ENCODE peak calls at places on chromosomes 4 and X, in ten cellular contexts. P, L, M, H, A, C, F, D, G and S are unnamed samples.
A peak's percentile ranks its signal among the peaks of the same experiment; 100 is the strongest.

GRCh38 chrX:1903380-1903935 is 288.6 kb downstream of the ASMT start:
- DNase-seq in P (no peak), L (no peak), M (no peak), H (no peak), A (no peak), C (no peak), F (no peak), D (no peak), G (no peak), S (no peak)

GRCh38 chrX:119482041-119482440 is 13.8 kb downstream of the SLC25A5 start:
- DNase-seq in P (no peak), L (no peak), M (no peak), H (no peak), A (no peak), C (no peak), F (no peak), D (no peak), G (no peak), S (no peak)

GRCh38 chr4:78876568-78877320 is 62.5 kb downstream of the PAQR3 start:
- DNase-seq in P (no peak), L (no peak), M (no peak), H (no peak), A (peak; percentile 2), C (peak; percentile 48), F (no peak), D (no peak), G (no peak), S (no peak)

GRCh38 chr4:125235971-125236370 is 78.8 kb upstream of the FAT4 start:
- DNase-seq in P (no peak), L (no peak), M (no peak), H (no peak), A (no peak), C (no peak), F (no peak), D (no peak), G (no peak), S (no peak)

GRCh38 chrX:15816886-15817285 is 26.6 kb downstream of the ZRSR2 start:
- DNase-seq in P (no peak), L (no peak), M (no peak), H (no peak), A (no peak), C (peak; percentile 44), F (no peak), D (no peak), G (no peak), S (no peak)

GRCh38 chrX:5829060-5829459 is 399.6 kb downstream of the NLGN4X start:
- DNase-seq in P (no peak), L (no peak), M (no peak), H (no peak), A (no peak), C (no peak), F (no peak), D (no peak), G (no peak), S (no peak)

GRCh38 chrX:43448688-43449087 is 207.4 kb upstream of the MAOA start:
- DNase-seq in P (no peak), L (no peak), M (no peak), H (no peak), A (no peak), C (no peak), F (no peak), D (no peak), G (no peak), S (no peak)

GRCh38 chr4:40316782-40317635 is 18.1 kb upstream of the CHRNA9 start:
- DNase-seq in P (no peak), L (peak; percentile 46), M (peak; percentile 76), H (peak; percentile 28), A (peak; percentile 69), C (peak; percentile 79), F (peak; percentile 82), D (peak; percentile 34), G (peak; percentile 39), S (no peak)

GRCh38 chr4:1049591-1049905 is 38.1 kb downstream of the FGFRL1 start:
- DNase-seq in P (no peak), L (peak; percentile 34), M (no peak), H (no peak), A (no peak), C (no peak), F (peak; percentile 49), D (no peak), G (no peak), S (peak; percentile 44)

GRCh38 chrX:35726176-35726575 is 72.0 kb upstream of the MAGEB16 start:
- DNase-seq in P (no peak), L (no peak), M (no peak), H (no peak), A (no peak), C (no peak), F (no peak), D (no peak), G (no peak), S (no peak)

GRCh38 chr4:80367737-80368136 is 32.2 kb downstream of the CFAP299 start:
- DNase-seq in P (no peak), L (no peak), M (no peak), H (no peak), A (no peak), C (no peak), F (no peak), D (no peak), G (no peak), S (no peak)

GRCh38 chr4:23476514-23477090 is 413.2 kb downstream of the PPARGC1A start:
- DNase-seq in P (no peak), L (no peak), M (no peak), H (no peak), A (no peak), C (no peak), F (no peak), D (no peak), G (no peak), S (no peak)

GRCh38 chr4:3284734-3285557 is 7.9 kb upstream of the RGS12 start:
- DNase-seq in P (no peak), L (no peak), M (no peak), H (peak; percentile 16), A (no peak), C (no peak), F (peak; percentile 39), D (no peak), G (no peak), S (peak; percentile 22)

GRCh38 chrX:110665636-110666035 is 130.0 kb downstream of the CHRDL1 start:
- DNase-seq in P (no peak), L (no peak), M (no peak), H (no peak), A (no peak), C (no peak), F (no peak), D (no peak), G (no peak), S (peak; percentile 14)

GRCh38 chr4:8275511-8275910 is 6.0 kb downstream of the HTRA3 start:
- DNase-seq in P (peak; percentile 60), L (no peak), M (no peak), H (no peak), A (no peak), C (no peak), F (no peak), D (no peak), G (no peak), S (no peak)

GRCh38 chr4:8274066-8274652 is 4.6 kb downstream of the HTRA3 start:
- DNase-seq in P (no peak), L (peak; percentile 33), M (no peak), H (no peak), A (no peak), C (no peak), F (no peak), D (no peak), G (no peak), S (no peak)

GRCh38 chr4:8273450-8273849 is 3.9 kb downstream of the HTRA3 start:
- DNase-seq in P (no peak), L (no peak), M (no peak), H (no peak), A (no peak), C (no peak), F (no peak), D (no peak), G (no peak), S (no peak)

GRCh38 chr4:8276358-8277240 is 7.0 kb downstream of the HTRA3 start:
- DNase-seq in P (peak; percentile 90), L (peak; percentile 77), M (no peak), H (no peak), A (no peak), C (no peak), F (no peak), D (peak; percentile 64), G (no peak), S (no peak)

GRCh38 chr4:8274772-8275241 is 5.3 kb downstream of the HTRA3 start:
- DNase-seq in P (peak; percentile 95), L (peak; percentile 96), M (peak; percentile 87), H (peak; percentile 65), A (peak; percentile 95), C (no peak), F (peak; percentile 80), D (peak; percentile 71), G (no peak), S (no peak)
- TF ChIP-seq CTCF in P (peak; percentile 41), L (peak; percentile 65), M (peak; percentile 16), H (no peak), A (peak; percentile 61), C (no peak), F (no peak), D (no peak), G (no peak), S (peak; percentile 67)

GRCh38 chrX:23331701-23332100 is 2.9 kb upstream of the PTCHD1 start:
- DNase-seq in P (no peak), L (no peak), M (no peak), H (no peak), A (no peak), C (no peak), F (no peak), D (no peak), G (no peak), S (no peak)
- H3K4me3 ChIP-seq in P (peak overlapping the region; percentile 26), L (no peak overlapping the region), M (peak overlapping the region; percentile 68), H (no peak overlapping the region), A (no peak overlapping the region), C (no peak overlapping the region), F (no peak overlapping the region), D (no peak overlapping the region), G (no peak overlapping the region), S (peak overlapping the region; percentile 41)

GRCh38 chr4:168558587-168558986 is 61.7 kb downstream of the PALLD start:
- DNase-seq in P (no peak), L (no peak), M (no peak), H (no peak), A (no peak), C (no peak), F (no peak), D (no peak), G (no peak), S (no peak)
- H3K27ac ChIP-seq in P (peak overlapping the region; percentile 74), L (no peak overlapping the region), M (no peak overlapping the region), H (no peak overlapping the region), A (no peak overlapping the region), C (no peak overlapping the region), F (no peak overlapping the region), D (no peak overlapping the region), G (no peak overlapping the region), S (no peak overlapping the region)

GRCh38 chr4:92641409-92641808 is 337.6 kb downstream of the GRID2 start:
- DNase-seq in P (no peak), L (no peak), M (no peak), H (no peak), A (no peak), C (no peak), F (no peak), D (no peak), G (no peak), S (no peak)
- TF ChIP-seq CTCF in P (no peak), L (no peak), M (no peak), H (no peak), A (no peak), C (no peak), F (no peak), D (no peak), G (no peak), S (no peak)